ENCODE peak calls at places on chromosomes 13 and 19, in ten cellular contexts. S, P, Y, H, G, V, Z, E, A and M are unnamed samples.

GRCh38 chr13:59722580-59722900 is 441.2 kb downstream of the DIAPH3 start:
- DNase-seq in E (no peak), V (no peak), S (no peak), G (no peak), A (no peak), P (no peak), Y (no peak), H (no peak), Z (no peak), M (no peak)

GRCh38 chr13:91470084-91470621 is 71.7 kb downstream of the GPC5 start:
- DNase-seq in A (no peak), G (no peak), H (no peak), E (no peak), S (no peak), P (no peak), V (no peak), Y (no peak), Z (no peak), M (no peak)

GRCh38 chr19:48696353-48697010 is 711 bp downstream of the FUT2 start:
- DNase-seq in A (no peak), Y (peak; percentile 38), V (no peak), E (no peak), S (peak; percentile 63), P (no peak), G (peak; percentile 61), H (no peak), Z (no peak), M (peak; percentile 74)

GRCh38 chr13:60509601-60510386 is 112.8 kb downstream of the TDRD3 start:
- DNase-seq in S (no peak), G (no peak), A (no peak), Z (no peak), P (no peak), E (no peak), V (peak; percentile 29), Y (peak; percentile 15), H (no peak), M (no peak)

GRCh38 chr19:49147923-49148682 is 7.1 kb downstream of the HRC start:
- DNase-seq in H (no peak), S (peak; percentile 29), Z (no peak), G (no peak), P (no peak), V (no peak), Y (no peak), E (no peak), A (peak; percentile 67), M (no peak)

GRCh38 chr13:107964356-107964755 is 251.0 kb downstream of the LIG4 start:
- DNase-seq in Z (no peak), Y (no peak), A (no peak), P (no peak), G (no peak), S (no peak), E (no peak), V (no peak), H (no peak), M (no peak)

GRCh38 chr19:16106121-16106520 is 5.6 kb upstream of the RAB8A start:
- DNase-seq in Z (no peak), Y (no peak), P (no peak), H (no peak), V (no peak), G (no peak), S (no peak), E (no peak), A (no peak), M (no peak)

GRCh38 chr13:75985132-75985531 is 349.0 kb downstream of the LMO7 start:
- DNase-seq in P (no peak), V (no peak), Z (no peak), E (no peak), H (no peak), Y (no peak), G (no peak), S (no peak), A (no peak), M (no peak)

GRCh38 chr19:4389511-4390016 is 10.8 kb downstream of the SH3GL1 start:
- DNase-seq in V (no peak), G (no peak), P (no peak), S (no peak), A (no peak), E (no peak), H (no peak), Z (no peak), Y (no peak), M (no peak)

GRCh38 chr13:112248909-112249592 is 127.1 kb upstream of the SPACA7 start:
- DNase-seq in Y (no peak), G (no peak), P (no peak), H (no peak), A (no peak), V (no peak), S (no peak), Z (no peak), E (no peak), M (no peak)

GRCh38 chr13:112346173-112346898 is 29.8 kb upstream of the SPACA7 start:
- DNase-seq in E (no peak), Z (no peak), Y (no peak), H (no peak), P (no peak), G (peak; percentile 68), A (no peak), S (no peak), V (no peak), M (no peak)

GRCh38 chr13:96700657-96701056 is 293.6 kb downstream of the OXGR1 start:
- DNase-seq in V (no peak), A (no peak), S (no peak), H (no peak), E (no peak), P (no peak), G (no peak), Z (no peak), Y (no peak), M (no peak)

GRCh38 chr19:5395541-5395940 is 54.9 kb upstream of the PTPRS start:
- DNase-seq in E (no peak), S (no peak), G (peak; percentile 23), H (no peak), Z (no peak), Y (no peak), A (no peak), P (no peak), V (no peak), M (no peak)

GRCh38 chr13:24287748-24288287 is 21.6 kb upstream of the C1QTNF9 start:
- DNase-seq in E (no peak), A (no peak), H (no peak), P (no peak), Z (no peak), V (no peak), S (no peak), G (no peak), Y (no peak), M (no peak)

GRCh38 chr19:53192771-53193533 is at the start of gene ZNF665:
- DNase-seq in A (peak; percentile 89), P (peak; percentile 66), Z (no peak), H (peak; percentile 46), G (peak; percentile 90), S (peak; percentile 76), V (no peak), E (peak; percentile 81), Y (peak; percentile 95), M (peak; percentile 85)

GRCh38 chr13:102680842-102681725 is 13.8 kb downstream of the METTL21C start:
- DNase-seq in H (no peak), Y (peak; percentile 34), V (no peak), E (no peak), Z (no peak), P (no peak), S (no peak), A (no peak), G (no peak), M (no peak)

GRCh38 chr13:98697833-98698232 is 54.6 kb downstream of the SLC15A1 start:
- DNase-seq in Z (no peak), G (no peak), H (no peak), A (no peak), E (no peak), Y (no peak), P (no peak), S (no peak), V (no peak), M (no peak)

GRCh38 chr13:75635621-75636338 is at the start of gene LMO7:
- DNase-seq in Y (peak; percentile 95), H (no peak), S (peak; percentile 84), G (peak; percentile 78), E (no peak), A (peak; percentile 62), P (peak; percentile 14), Z (no peak), V (peak; percentile 62), M (peak; percentile 50)

GRCh38 chr19:45638930-45639729 is at the start of gene EML2:
- DNase-seq in A (peak; percentile 47), V (no peak), G (peak; percentile 94), P (peak; percentile 35), Y (peak; percentile 90), H (peak; percentile 27), E (no peak), Z (no peak), S (peak; percentile 82), M (peak; percentile 54)

GRCh38 chr19:57321746-57322145 is 1.5 kb downstream of the ZNF543 start:
- DNase-seq in V (no peak), E (no peak), S (no peak), Y (no peak), H (no peak), A (no peak), G (no peak), P (no peak), Z (no peak), M (no peak)

GRCh38 chr13:111383591-111384440 is 63.4 kb downstream of the TEX29 start:
- DNase-seq in S (no peak), G (no peak), A (no peak), E (no peak), V (no peak), P (no peak), Z (no peak), H (no peak), Y (no peak), M (peak; percentile 27)

GRCh38 chr19:17775245-17775927 is 19.6 kb upstream of the B3GNT3 start:
- DNase-seq in E (no peak), V (no peak), Z (no peak), H (no peak), Y (peak; percentile 79), P (no peak), A (no peak), S (no peak), G (peak; percentile 82), M (no peak)

GRCh38 chr19:10332965-10333757 is at the start of gene RAVER1:
- DNase-seq in Z (peak; percentile 92), V (peak; percentile 93), H (peak; percentile 97), S (peak; percentile 99), A (peak; percentile 98), P (peak; percentile 94), G (peak; percentile 99), E (peak; percentile 97), Y (peak; percentile 99), M (peak; percentile 98)

GRCh38 chr13:51815848-51816247 is 11.9 kb upstream of the DHRS12 start:
- DNase-seq in E (no peak), Y (no peak), S (no peak), Z (no peak), A (no peak), H (no peak), G (no peak), P (no peak), V (no peak), M (no peak)

GRCh38 chr19:36093146-36093662 is 17.7 kb upstream of the OVOL3 start:
- DNase-seq in Z (no peak), G (no peak), H (no peak), V (no peak), Y (peak; percentile 57), E (no peak), P (no peak), A (no peak), S (peak; percentile 6), M (no peak)

GRCh38 chr19:51750381-51751124 is 1.1 kb downstream of the FPR1 start:
- DNase-seq in E (no peak), G (no peak), Y (no peak), V (no peak), H (no peak), Z (no peak), P (no peak), S (no peak), A (no peak), M (no peak)

GRCh38 chr13:30818323-30818960 is 83.1 kb downstream of the ALOX5AP start:
- DNase-seq in Y (peak; percentile 89), H (no peak), V (no peak), G (no peak), E (no peak), Z (no peak), A (no peak), P (no peak), S (no peak), M (no peak)